ENCODE peak calls at places on chromosomes 1 and 21, in ten cellular contexts. D, M, B, U, N, Y, J, C, E and A are unnamed samples.
A peak's percentile ranks its signal among the peaks of the same experiment; 100 is the strongest.

GRCh38 chr1:228101994-228102790 is 933 bp downstream of the C1orf35 start:
- DNase-seq in D (no peak), M (no peak), B (peak; percentile 63), U (peak; percentile 21), N (no peak), Y (no peak), J (peak; percentile 66), C (peak; percentile 61), E (no peak), A (peak; percentile 57)

GRCh38 chr1:81954388-81955023 is 153.8 kb downstream of the ADGRL2 start:
- DNase-seq in D (no peak), M (no peak), B (no peak), U (peak; percentile 51), N (no peak), Y (no peak), J (no peak), C (no peak), E (no peak), A (peak; percentile 5)

GRCh38 chr1:100896481-100896982 is 642 bp downstream of the SLC30A7 start:
- DNase-seq in D (no peak), M (peak; percentile 60), B (no peak), U (peak; percentile 75), N (peak; percentile 52), Y (peak; percentile 64), J (peak; percentile 43), C (peak; percentile 29), E (no peak), A (peak; percentile 87)

GRCh38 chr1:153536618-153537375 is 1.0 kb upstream of the S100A6 start:
- DNase-seq in D (peak; percentile 78), M (no peak), B (peak; percentile 43), U (no peak), N (no peak), Y (no peak), J (no peak), C (no peak), E (no peak), A (peak; percentile 69)

GRCh38 chr1:169538998-169539871 is 47.0 kb downstream of the F5 start:
- DNase-seq in D (no peak), M (peak; percentile 93), B (no peak), U (peak; percentile 91), N (peak; percentile 81), Y (peak; percentile 83), J (no peak), C (no peak), E (peak; percentile 41), A (peak; percentile 92)

GRCh38 chr21:33848252-33848953 is 67.2 kb downstream of the ATP5PO start:
- DNase-seq in D (no peak), M (no peak), B (no peak), U (no peak), N (no peak), Y (no peak), J (no peak), C (no peak), E (peak; percentile 72), A (peak; percentile 92)

GRCh38 chr1:65791860-65792670 is 630 bp upstream of the PDE4B start:
- DNase-seq in D (peak; percentile 46), M (peak; percentile 16), B (no peak), U (peak; percentile 31), N (no peak), Y (peak; percentile 37), J (peak; percentile 40), C (no peak), E (no peak), A (no peak)

GRCh38 chr1:162192323-162192678 is 122.8 kb downstream of the NOS1AP start:
- DNase-seq in D (no peak), M (no peak), B (no peak), U (no peak), N (no peak), Y (no peak), J (no peak), C (no peak), E (no peak), A (no peak)

GRCh38 chr1:211328084-211328694 is 1.6 kb downstream of the TRAF5 start:
- DNase-seq in D (no peak), M (no peak), B (no peak), U (no peak), N (no peak), Y (no peak), J (no peak), C (no peak), E (no peak), A (no peak)
- H3K4me3 ChIP-seq in D (peak overlapping the region; percentile 65), M (no peak overlapping the region), B (peak overlapping the region; percentile 80), U (peak overlapping the region; percentile 73), N (peak overlapping the region; percentile 77), Y (peak overlapping the region; percentile 77), J (peak overlapping the region; percentile 77), C (no peak overlapping the region), E (no peak overlapping the region), A (no peak overlapping the region)

DNA sequence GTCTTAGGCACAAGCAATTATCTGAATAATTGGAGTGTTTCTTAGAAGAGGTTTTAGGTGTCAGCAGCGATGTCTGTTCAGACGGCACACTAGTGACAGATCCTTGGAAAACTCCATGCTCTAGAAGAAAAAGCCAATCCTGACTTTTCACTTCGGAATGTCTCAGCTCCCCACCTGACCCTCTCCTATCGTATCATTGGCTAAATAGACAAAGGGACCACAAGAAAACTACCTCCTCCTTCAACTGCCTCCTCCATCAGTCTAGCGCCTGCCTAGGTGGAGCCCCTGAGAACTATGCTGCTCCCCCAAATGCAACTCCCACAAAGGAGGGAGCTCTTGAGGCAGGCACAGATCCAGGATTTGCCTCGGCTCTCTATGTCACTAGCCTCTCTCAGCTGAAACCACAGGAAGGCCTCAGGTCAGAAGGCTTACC is 148.4 kb downstream of the TOMM20 start:
- DNase-seq in D (no peak), M (no peak), B (peak; percentile 66), U (peak; percentile 92), N (no peak), Y (no peak), J (no peak), C (no peak), E (no peak), A (peak; percentile 39)
- TF ChIP-seq CTCF in D (no peak), M (peak; percentile 1), B (no peak), U (no peak), N (peak; percentile 3), Y (peak; percentile 12), J (no peak), C (no peak), E (no peak), A (no peak)

GRCh38 chr1:5982868-5983267 is 9.4 kb downstream of the NPHP4 start:
- DNase-seq in D (no peak), M (peak; percentile 93), B (no peak), U (peak; percentile 45), N (peak; percentile 30), Y (peak; percentile 47), J (no peak), C (no peak), E (no peak), A (peak; percentile 16)

GRCh38 chr1:5980314-5981008 is 11.8 kb downstream of the NPHP4 start:
- DNase-seq in D (peak; percentile 71), M (peak; percentile 81), B (peak; percentile 19), U (peak; percentile 18), N (peak; percentile 59), Y (peak; percentile 72), J (peak; percentile 96), C (no peak), E (peak; percentile 42), A (peak; percentile 23)

GRCh38 chr1:5982276-5982675 is 9.9 kb downstream of the NPHP4 start:
- DNase-seq in D (no peak), M (no peak), B (no peak), U (no peak), N (no peak), Y (no peak), J (no peak), C (no peak), E (no peak), A (no peak)

GRCh38 chr1:5979536-5980313 is 12.5 kb downstream of the NPHP4 start:
- DNase-seq in D (no peak), M (no peak), B (peak; percentile 9), U (no peak), N (no peak), Y (no peak), J (no peak), C (no peak), E (no peak), A (no peak)

DNA sequence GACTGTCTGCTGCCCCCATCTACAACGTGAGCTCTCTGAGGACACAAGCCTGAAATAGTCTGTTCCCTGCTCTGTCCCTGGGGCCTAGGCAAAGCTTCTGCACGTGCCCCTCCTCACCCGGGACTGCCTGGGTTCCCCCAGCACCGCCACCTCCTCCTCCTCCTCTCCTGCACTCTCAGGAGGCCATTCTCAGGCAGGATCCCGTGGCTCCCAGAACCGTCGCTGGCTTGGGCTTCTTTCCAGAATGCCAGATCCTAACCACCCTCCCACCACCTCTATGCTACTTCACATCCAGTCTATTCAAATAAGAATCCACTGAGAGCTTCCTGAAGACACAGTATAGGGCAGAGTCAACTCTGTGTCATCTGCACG is 11.2 kb downstream of the NPHP4 start:
- DNase-seq in D (peak; percentile 20), M (no peak), B (peak; percentile 15), U (no peak), N (no peak), Y (no peak), J (no peak), C (no peak), E (no peak), A (no peak)
- H3K4me3 ChIP-seq in D (no peak overlapping the region), M (no peak overlapping the region), B (no peak overlapping the region), U (no peak overlapping the region), N (no peak overlapping the region), Y (no peak overlapping the region), J (peak overlapping the region; percentile 46), C (no peak overlapping the region), E (no peak overlapping the region), A (no peak overlapping the region)

GRCh38 chr1:20212685-20213331 is 26.5 kb upstream of the PLA2G2C start:
- DNase-seq in D (peak; percentile 78), M (peak; percentile 47), B (peak; percentile 64), U (peak; percentile 44), N (peak; percentile 53), Y (peak; percentile 41), J (peak; percentile 96), C (peak; percentile 67), E (peak; percentile 65), A (peak; percentile 63)

GRCh38 chr1:20215716-20216115 is 29.4 kb upstream of the PLA2G2C start:
- DNase-seq in D (no peak), M (no peak), B (no peak), U (peak; percentile 13), N (no peak), Y (no peak), J (no peak), C (no peak), E (no peak), A (no peak)

GRCh38 chr1:20219991-20220390 is 33.7 kb upstream of the PLA2G2C start:
- DNase-seq in D (no peak), M (no peak), B (no peak), U (no peak), N (no peak), Y (no peak), J (no peak), C (no peak), E (no peak), A (no peak)

GRCh38 chr1:20212099-20212684 is 25.9 kb upstream of the PLA2G2C start:
- DNase-seq in D (no peak), M (no peak), B (no peak), U (no peak), N (no peak), Y (no peak), J (no peak), C (no peak), E (no peak), A (no peak)

DNA sequence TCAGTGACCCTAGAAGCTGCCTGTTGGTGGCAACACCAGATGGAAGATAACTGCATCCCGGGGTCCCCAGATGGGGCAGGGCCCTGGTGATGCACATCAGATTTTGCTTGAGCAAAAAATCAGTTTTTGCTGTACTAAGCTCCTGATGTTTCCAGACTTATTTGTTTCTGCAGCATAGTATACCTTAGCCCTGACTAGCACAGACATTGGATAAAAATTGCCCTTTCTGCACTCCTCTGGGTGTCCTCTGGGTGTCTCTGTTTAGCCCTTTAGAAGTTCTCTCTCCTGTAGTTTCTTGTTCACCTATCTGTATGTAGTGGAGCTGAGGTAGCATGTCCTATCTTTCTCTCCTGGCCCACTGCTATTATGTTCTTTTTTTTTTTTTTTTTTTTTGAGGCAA is 30.3 kb upstream of the PLA2G2C start:
- DNase-seq in D (no peak), M (peak; percentile 40), B (no peak), U (no peak), N (peak; percentile 9), Y (peak; percentile 7), J (peak; percentile 60), C (no peak), E (no peak), A (peak; percentile 55)
- TF ChIP-seq CTCF in D (no peak), M (peak; percentile 55), B (no peak), U (peak; percentile 48), N (peak; percentile 36), Y (peak; percentile 41), J (peak; percentile 59), C (no peak), E (peak; percentile 31), A (peak; percentile 61)